ENCODE peak calls at places on chromosomes 5 and 9, in four cellular contexts. B, S, A and O are unnamed samples.

GRCh38 chr9:90344013-90344412 is 298.6 kb downstream of the DIRAS2 start:
- DNase-seq in S (no peak), B (no peak), A (peak), O (no peak)

GRCh38 chr9:124122813-124123462 is 111.4 kb downstream of the LHX2 start:
- DNase-seq in S (peak), B (no peak), A (no peak), O (no peak)

GRCh38 chr9:131310833-131311554 is 21.5 kb downstream of the PLPP7 start:
- DNase-seq in S (no peak), A (peak), B (no peak), O (no peak)

GRCh38 chr9:26786571-26786970 is 106.0 kb downstream of the CAAP1 start:
- DNase-seq in B (peak), A (no peak), S (no peak), O (no peak)

GRCh38 chr9:27154923-27155322 is 45.9 kb downstream of the TEK start:
- DNase-seq in B (no peak), S (peak), A (peak), O (no peak)

GRCh38 chr9:110769667-110770066 is 101.1 kb downstream of the MUSK start:
- DNase-seq in S (peak), A (no peak), B (no peak), O (no peak)

GRCh38 chr9:128818839-128819715 is 777 bp downstream of the ENDOG start:
- DNase-seq in A (peak), S (no peak), B (peak), O (no peak)

GRCh38 chr9:70533492-70533891 is 119.0 kb upstream of the KLF9 start:
- DNase-seq in A (no peak), B (no peak), S (no peak), O (no peak)

GRCh38 chr5:124474821-124475220 is 271.6 kb downstream of the ZNF608 start:
- DNase-seq in A (no peak), B (no peak), S (peak), O (no peak)

GRCh38 chr5:1516615-1517601 is 6.9 kb downstream of the LPCAT1 start:
- DNase-seq in A (peak), B (peak), S (peak), O (peak)

GRCh38 chr5:149609640-149610297 is 28.5 kb downstream of the ARHGEF37 start:
- DNase-seq in S (no peak), A (no peak), B (no peak), O (no peak)

GRCh38 chr5:98105651-98106050 is 667.8 kb upstream of the RGMB start:
- DNase-seq in S (no peak), A (no peak), B (no peak), O (no peak)

GRCh38 chr5:149761461-149761860 is 31.4 kb downstream of the PPARGC1B start:
- DNase-seq in S (no peak), B (no peak), A (no peak), O (no peak)

GRCh38 chr9:1231998-1232919 is 182.1 kb downstream of the DMRT2 start:
- DNase-seq in S (peak), A (no peak), B (no peak), O (no peak)

GRCh38 chr5:141878186-141878770 is at the start of gene PCDH1:
- DNase-seq in A (peak), S (peak), B (no peak), O (no peak)

GRCh38 chr5:68383888-68384310 is 168.3 kb downstream of the PIK3R1 start:
- DNase-seq in B (no peak), A (no peak), S (no peak), O (no peak)

GRCh38 chr9:134602547-134603362 is 38.8 kb upstream of the COL5A1 start:
- DNase-seq in B (peak), A (peak), S (peak), O (peak)

GRCh38 chr5:40486437-40487270 is 193.1 kb upstream of the PTGER4 start:
- DNase-seq in B (no peak), A (no peak), S (peak), O (no peak)

GRCh38 chr9:120436937-120437592 is 142.9 kb downstream of the CDK5RAP2 start:
- DNase-seq in A (no peak), B (no peak), S (no peak), O (no peak)

GRCh38 chr9:8234286-8234819 is 434.8 kb upstream of the DMAC1 start:
- DNase-seq in A (peak), B (peak), S (no peak), O (peak)

GRCh38 chr5:151159649-151160373 is 2.2 kb upstream of the ANXA6 start:
- DNase-seq in B (no peak), A (no peak), S (no peak), O (no peak)

GRCh38 chr9:122314193-122314592 is 49.5 kb downstream of the MRRF start:
- DNase-seq in B (no peak), S (no peak), A (no peak), O (no peak)

GRCh38 chr5:160923927-160924705 is 72.1 kb upstream of the ATP10B start:
- DNase-seq in A (peak), B (peak), S (no peak), O (no peak)

GRCh38 chr9:91302831-91303230 is 58.9 kb downstream of the AUH start:
- DNase-seq in A (no peak), S (peak), B (no peak), O (no peak)

GRCh38 chr5:111681414-111681790 is 75.6 kb downstream of the NREP start:
- DNase-seq in S (peak), A (no peak), B (no peak), O (no peak)

GRCh38 chr5:10162468-10162867 is 87.2 kb downstream of the ATPSCKMT start:
- DNase-seq in A (peak), B (no peak), S (no peak), O (no peak)

GRCh38 chr5:150436141-150436680 is 13.3 kb downstream of the RPS14 start:
- DNase-seq in S (peak), B (peak), A (peak), O (peak)

GRCh38 chr9:94085062-94085639 is 887 bp downstream of the PTPDC1 start:
- DNase-seq in S (peak), B (peak), A (peak), O (peak)

GRCh38 chr9:21970001-21970799 is 24.0 kb downstream of the CDKN2A start:
- DNase-seq in B (peak), A (peak), S (no peak), O (no peak)

GRCh38 chr5:22521521-22521920 is 331.6 kb downstream of the CDH12 start:
- DNase-seq in S (no peak), B (no peak), A (no peak), O (no peak)

GRCh38 chr5:79774171-79774854 is 84.7 kb downstream of the CMYA5 start:
- DNase-seq in B (peak), S (peak), A (peak), O (peak)

GRCh38 chr9:112945620-112946208 is 55.0 kb upstream of the SLC46A2 start:
- DNase-seq in S (no peak), B (peak), A (peak), O (peak)

GRCh38 chr9:137463931-137464290 is 4.8 kb upstream of the NSMF start:
- DNase-seq in B (no peak), S (no peak), A (no peak), O (no peak)

GRCh38 chr5:1167728-1168709 is 33.4 kb upstream of the SLC6A19 start:
- DNase-seq in A (peak), B (peak), S (peak), O (no peak)

GRCh38 chr5:72063219-72063819 is 44.0 kb upstream of the MAP1B start:
- DNase-seq in S (peak), B (peak), A (peak), O (peak)

GRCh38 chr9:69471433-69471832 is 146.4 kb downstream of the ENTREP1 start:
- DNase-seq in B (no peak), S (peak), A (no peak), O (no peak)

GRCh38 chr9:84271887-84272556 is 68.5 kb downstream of the SLC28A3 start:
- DNase-seq in S (peak), A (no peak), B (no peak), O (no peak)

GRCh38 chr9:35010351-35010958 is 20.9 kb downstream of the DNAJB5 start:
- DNase-seq in S (no peak), B (no peak), A (no peak), O (no peak)

GRCh38 chr5:90967851-90968250 is 409.3 kb downstream of the ADGRV1 start:
- DNase-seq in A (no peak), B (no peak), S (no peak), O (no peak)

GRCh38 chr5:179763215-179763945 is 30.4 kb upstream of the LTC4S start:
- DNase-seq in B (peak), S (peak), A (peak), O (no peak)

DNA sequence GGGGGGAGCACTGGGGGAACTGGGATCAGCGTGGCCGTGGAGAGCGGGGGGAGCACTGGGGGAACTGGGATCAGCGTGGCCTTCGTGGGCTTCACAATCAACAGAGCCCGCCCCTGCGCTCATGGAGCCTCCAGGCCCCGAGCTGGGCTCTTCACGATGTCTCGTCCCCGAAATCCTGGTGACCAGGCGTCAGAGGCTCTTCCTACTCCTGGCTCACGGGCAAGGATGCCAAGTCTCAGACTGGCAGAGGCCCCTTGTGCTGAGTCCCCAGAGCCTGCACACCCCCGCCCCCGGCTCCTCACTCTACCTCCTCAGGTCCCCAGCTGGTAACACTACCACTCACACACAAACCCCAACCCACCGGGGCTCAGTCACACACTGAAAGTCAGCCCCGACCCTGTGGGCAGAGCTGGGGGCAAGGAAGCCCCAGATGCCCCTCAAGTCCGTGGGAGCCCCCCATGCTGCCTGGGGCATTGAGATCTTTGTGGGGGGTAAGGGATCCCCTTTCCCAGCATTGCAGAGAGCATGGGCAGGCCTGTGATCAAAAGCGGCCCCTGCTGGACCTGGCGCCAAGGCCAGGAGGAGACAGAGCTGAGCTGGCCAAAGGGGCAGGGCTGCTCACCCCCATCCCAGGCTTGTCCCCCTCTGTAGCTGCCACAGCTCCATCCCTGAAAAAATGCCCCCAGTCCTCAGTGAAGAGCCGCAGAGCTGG is 26.7 kb downstream of the LHX3 start:
- DNase-seq in S (no peak), B (no peak), A (no peak), O (no peak)
- H4K5ac ChIP-seq in S (no peak), B (no peak), A (no peak), O (no peak)

GRCh38 chr5:61397238-61397637 is 65.2 kb downstream of the ZSWIM6 start:
- DNase-seq in B (no peak), A (no peak), S (peak), O (no peak)

GRCh38 chr5:61397937-61398336 is 65.9 kb downstream of the ZSWIM6 start:
- DNase-seq in A (peak), S (no peak), B (no peak), O (no peak)

GRCh38 chr5:61394793-61395192 is 62.7 kb downstream of the ZSWIM6 start:
- DNase-seq in A (no peak), S (no peak), B (no peak), O (no peak)

GRCh38 chr5:61398440-61398839 is 66.4 kb downstream of the ZSWIM6 start:
- DNase-seq in A (no peak), S (no peak), B (no peak), O (no peak)

GRCh38 chr5:61394078-61394701 is 62.1 kb downstream of the ZSWIM6 start:
- DNase-seq in B (no peak), A (no peak), S (peak), O (no peak)
- H4K5ac ChIP-seq in B (no peak), A (no peak), S (no peak), O (no peak)

GRCh38 chr9:106588601-106589000 is 274.4 kb upstream of the ZNF462 start:
- DNase-seq in A (peak), B (no peak), S (no peak), O (no peak)

GRCh38 chr9:106581973-106582372 is 281.0 kb upstream of the ZNF462 start:
- DNase-seq in S (no peak), B (no peak), A (no peak), O (no peak)

GRCh38 chr9:106587021-106587420 is 275.9 kb upstream of the ZNF462 start:
- DNase-seq in S (no peak), A (no peak), B (no peak), O (no peak)

GRCh38 chr9:106583751-106584150 is 279.2 kb upstream of the ZNF462 start:
- DNase-seq in S (no peak), B (no peak), A (no peak), O (no peak)
- H4K5ac ChIP-seq in S (no peak), B (no peak), A (no peak), O (no peak)

GRCh38 chr5:18483386-18483785 is 849.1 kb downstream of the TAF11L14 start:
- DNase-seq in B (no peak), A (no peak), S (no peak), O (no peak)

DNA sequence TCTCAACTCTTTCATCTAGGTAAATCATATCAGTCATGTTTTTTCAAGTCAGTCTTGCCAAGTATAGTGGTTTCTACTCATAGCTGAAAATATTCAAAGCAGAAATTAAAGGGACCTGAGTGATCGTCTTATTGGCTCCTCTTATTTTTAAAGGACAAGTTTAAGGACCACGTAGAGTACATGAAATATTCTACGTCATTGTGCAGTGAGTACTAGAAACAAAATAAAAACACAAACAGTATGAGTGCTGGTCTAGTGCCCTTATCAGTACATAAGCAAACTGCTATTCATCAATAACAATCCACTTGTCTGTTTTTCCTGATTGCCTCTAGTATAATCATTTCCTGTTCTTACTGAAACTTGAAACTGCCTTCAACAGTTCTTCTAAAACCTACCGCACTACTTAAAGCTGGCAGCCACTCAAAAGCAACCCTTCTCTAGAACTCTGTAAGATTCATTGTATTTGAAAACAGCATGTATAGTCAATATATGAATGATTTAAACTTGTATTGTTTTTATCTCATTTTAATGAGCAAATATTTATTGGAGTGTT is 853.7 kb downstream of the TAF11L14 start:
- DNase-seq in A (no peak), S (no peak), B (no peak), O (no peak)
- H4K5ac ChIP-seq in A (no peak), S (no peak), B (no peak), O (no peak)

DNA sequence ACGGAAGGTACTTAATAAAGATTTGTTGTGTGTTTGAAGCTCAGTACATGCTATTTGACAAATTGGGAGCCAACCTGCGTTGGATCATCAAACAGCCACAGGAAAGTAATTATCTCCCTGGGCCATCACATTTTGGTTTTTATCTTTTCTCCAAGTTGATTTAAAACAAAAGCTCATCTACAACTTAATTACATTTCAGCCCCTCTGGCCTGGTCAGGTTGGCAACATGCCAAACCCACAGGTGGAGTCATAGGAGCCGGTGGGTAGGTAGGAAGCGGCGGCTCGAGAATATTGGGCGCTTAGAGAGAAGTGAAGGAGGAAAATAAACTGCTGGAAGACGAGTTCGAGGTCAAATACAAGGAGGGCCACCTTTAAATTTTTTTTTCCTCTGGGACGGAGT is 64.9 kb upstream of the FANCC start:
- DNase-seq in S (no peak), B (no peak), A (peak), O (no peak)
- H4K5ac ChIP-seq in S (peak), B (no peak), A (no peak), O (no peak)

GRCh38 chr9:114138537-114138936 is 16.8 kb upstream of the COL27A1 start:
- DNase-seq in A (no peak), B (no peak), S (no peak), O (no peak)
- H4K5ac ChIP-seq in A (no peak), B (no peak), S (no peak), O (no peak)

GRCh38 chr5:6350277-6351090 is 27.9 kb downstream of the MED10 start:
- DNase-seq in B (no peak), A (no peak), S (no peak), O (no peak)

GRCh38 chr5:6347673-6348072 is 30.7 kb downstream of the MED10 start:
- DNase-seq in S (no peak), B (no peak), A (no peak), O (no peak)

GRCh38 chr5:6347165-6347564 is 31.2 kb downstream of the MED10 start:
- DNase-seq in S (no peak), B (no peak), A (no peak), O (no peak)

GRCh38 chr5:6349387-6349786 is 29.0 kb downstream of the MED10 start:
- DNase-seq in S (no peak), B (no peak), A (no peak), O (no peak)

DNA sequence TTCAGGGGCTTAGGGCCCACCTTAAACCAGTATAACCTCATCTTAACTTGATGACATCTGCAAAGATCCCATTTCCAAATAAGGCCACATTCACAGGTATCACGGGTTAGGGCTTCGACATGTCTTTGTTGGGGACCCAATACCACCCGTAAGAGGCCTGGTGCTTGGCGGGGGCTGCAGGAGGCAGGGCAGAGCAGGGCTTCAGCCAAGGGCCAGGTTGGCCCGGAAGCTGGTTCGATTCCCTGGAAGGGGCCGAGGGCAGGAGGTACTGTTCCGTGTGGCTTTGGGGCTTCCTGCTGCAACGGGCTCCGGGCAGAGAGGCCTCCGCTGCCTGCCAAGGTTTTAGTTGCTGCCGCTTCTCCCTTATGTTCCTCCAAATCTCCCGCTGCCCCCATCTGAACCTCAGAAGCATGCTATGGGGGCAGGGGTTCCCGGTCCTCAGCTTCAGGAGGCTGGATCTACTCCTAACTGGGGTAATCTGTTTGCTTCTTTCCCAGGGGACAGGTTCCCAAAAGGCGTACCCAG is 29.8 kb downstream of the MED10 start:
- DNase-seq in S (no peak), A (no peak), B (no peak), O (no peak)
- H4K5ac ChIP-seq in S (no peak), A (no peak), B (no peak), O (no peak)